ENCODE peak calls at places on chromosomes 1 and 21, in ten cellular contexts. One of them, this sample, is unnamed.

GRCh38 chr1:168506204-168506819 is 37.5 kb downstream of the XCL2 start:
- DNase-seq in T-helper 9 cell: no peak
- DNase-seq in AG04450: no peak
- DNase-seq in aorta: no peak
- DNase-seq in heart right ventricle: no peak
- DNase-seq in pulmonary artery endothelial cell: no peak
- DNase-seq in stimulated activated CD4-positive, alpha-beta T cell treated with anti-CD3 and anti-CD28 coated beads, Interleukin-1b, Interleukin-23, amount 100 ng/mL, for 24 hours: no peak
- DNase-seq in A549: no peak
- DNase-seq in OCI-LY7: no peak
- DNase-seq in T47D: no peak
- DNase-seq in this sample: no peak

GRCh38 chr1:98468111-98468717 is 193.3 kb upstream of the SNX7 start:
- DNase-seq in T47D: peak; percentile 46
- DNase-seq in A549: peak; percentile 71
- DNase-seq in pulmonary artery endothelial cell: peak; percentile 45
- DNase-seq in AG04450: peak; percentile 39
- DNase-seq in heart right ventricle: no peak
- DNase-seq in stimulated activated CD4-positive, alpha-beta T cell treated with anti-CD3 and anti-CD28 coated beads, Interleukin-1b, Interleukin-23, amount 100 ng/mL, for 24 hours: no peak
- DNase-seq in aorta: no peak
- DNase-seq in OCI-LY7: peak; percentile 6
- DNase-seq in T-helper 9 cell: no peak
- DNase-seq in this sample: peak; percentile 11

GRCh38 chr1:5721634-5722215 is 270.5 kb downstream of the NPHP4 start:
- DNase-seq in aorta: peak; percentile 13
- DNase-seq in heart right ventricle: no peak
- DNase-seq in OCI-LY7: no peak
- DNase-seq in T47D: no peak
- DNase-seq in A549: no peak
- DNase-seq in stimulated activated CD4-positive, alpha-beta T cell treated with anti-CD3 and anti-CD28 coated beads, Interleukin-1b, Interleukin-23, amount 100 ng/mL, for 24 hours: no peak
- DNase-seq in T-helper 9 cell: no peak
- DNase-seq in AG04450: no peak
- DNase-seq in pulmonary artery endothelial cell: no peak
- DNase-seq in this sample: no peak

GRCh38 chr1:40185951-40186864 is 25.0 kb downstream of the RLF start:
- DNase-seq in T-helper 9 cell: no peak
- DNase-seq in heart right ventricle: no peak
- DNase-seq in A549: no peak
- DNase-seq in T47D: no peak
- DNase-seq in OCI-LY7: peak; percentile 55
- DNase-seq in pulmonary artery endothelial cell: no peak
- DNase-seq in stimulated activated CD4-positive, alpha-beta T cell treated with anti-CD3 and anti-CD28 coated beads, Interleukin-1b, Interleukin-23, amount 100 ng/mL, for 24 hours: peak; percentile 36
- DNase-seq in AG04450: no peak
- DNase-seq in aorta: no peak
- DNase-seq in this sample: no peak

GRCh38 chr1:218524526-218524925 is 179.4 kb downstream of the TGFB2 start:
- DNase-seq in aorta: no peak
- DNase-seq in A549: no peak
- DNase-seq in OCI-LY7: no peak
- DNase-seq in stimulated activated CD4-positive, alpha-beta T cell treated with anti-CD3 and anti-CD28 coated beads, Interleukin-1b, Interleukin-23, amount 100 ng/mL, for 24 hours: no peak
- DNase-seq in AG04450: no peak
- DNase-seq in heart right ventricle: no peak
- DNase-seq in T47D: no peak
- DNase-seq in T-helper 9 cell: no peak
- DNase-seq in pulmonary artery endothelial cell: no peak
- DNase-seq in this sample: no peak

GRCh38 chr1:98355656-98356384 is 305.7 kb upstream of the SNX7 start:
- DNase-seq in heart right ventricle: no peak
- DNase-seq in T-helper 9 cell: no peak
- DNase-seq in OCI-LY7: no peak
- DNase-seq in aorta: no peak
- DNase-seq in stimulated activated CD4-positive, alpha-beta T cell treated with anti-CD3 and anti-CD28 coated beads, Interleukin-1b, Interleukin-23, amount 100 ng/mL, for 24 hours: no peak
- DNase-seq in AG04450: no peak
- DNase-seq in A549: peak; percentile 17
- DNase-seq in T47D: no peak
- DNase-seq in pulmonary artery endothelial cell: no peak
- DNase-seq in this sample: no peak

GRCh38 chr1:2834146-2834475 is 32.6 kb upstream of the TTC34 start:
- DNase-seq in A549: no peak
- DNase-seq in AG04450: no peak
- DNase-seq in T47D: no peak
- DNase-seq in T-helper 9 cell: no peak
- DNase-seq in aorta: peak; percentile 21
- DNase-seq in OCI-LY7: no peak
- DNase-seq in heart right ventricle: no peak
- DNase-seq in pulmonary artery endothelial cell: no peak
- DNase-seq in stimulated activated CD4-positive, alpha-beta T cell treated with anti-CD3 and anti-CD28 coated beads, Interleukin-1b, Interleukin-23, amount 100 ng/mL, for 24 hours: no peak
- DNase-seq in this sample: no peak

GRCh38 chr1:78843111-78843908 is 163.2 kb downstream of the ADGRL4 start:
- DNase-seq in T47D: no peak
- DNase-seq in pulmonary artery endothelial cell: no peak
- DNase-seq in T-helper 9 cell: no peak
- DNase-seq in OCI-LY7: no peak
- DNase-seq in stimulated activated CD4-positive, alpha-beta T cell treated with anti-CD3 and anti-CD28 coated beads, Interleukin-1b, Interleukin-23, amount 100 ng/mL, for 24 hours: no peak
- DNase-seq in aorta: no peak
- DNase-seq in heart right ventricle: no peak
- DNase-seq in A549: no peak
- DNase-seq in AG04450: peak; percentile 36
- DNase-seq in this sample: no peak

GRCh38 chr1:116724765-116725375 is 29.4 kb upstream of the CD2 start:
- DNase-seq in A549: peak; percentile 58
- DNase-seq in AG04450: peak; percentile 16
- DNase-seq in T-helper 9 cell: peak; percentile 76
- DNase-seq in OCI-LY7: peak; percentile 81
- DNase-seq in pulmonary artery endothelial cell: peak; percentile 7
- DNase-seq in heart right ventricle: peak; percentile 63
- DNase-seq in aorta: peak; percentile 58
- DNase-seq in T47D: peak; percentile 76
- DNase-seq in stimulated activated CD4-positive, alpha-beta T cell treated with anti-CD3 and anti-CD28 coated beads, Interleukin-1b, Interleukin-23, amount 100 ng/mL, for 24 hours: peak; percentile 71
- DNase-seq in this sample: no peak

GRCh38 chr1:68542586-68542985 is 45.7 kb upstream of the DEPDC1 start:
- DNase-seq in OCI-LY7: no peak
- DNase-seq in pulmonary artery endothelial cell: no peak
- DNase-seq in aorta: no peak
- DNase-seq in AG04450: no peak
- DNase-seq in heart right ventricle: no peak
- DNase-seq in T47D: no peak
- DNase-seq in stimulated activated CD4-positive, alpha-beta T cell treated with anti-CD3 and anti-CD28 coated beads, Interleukin-1b, Interleukin-23, amount 100 ng/mL, for 24 hours: no peak
- DNase-seq in A549: no peak
- DNase-seq in T-helper 9 cell: no peak
- DNase-seq in this sample: no peak

GRCh38 chr1:175479521-175480342 is 263.7 kb downstream of the TNR start:
- DNase-seq in heart right ventricle: no peak
- DNase-seq in pulmonary artery endothelial cell: no peak
- DNase-seq in OCI-LY7: no peak
- DNase-seq in T-helper 9 cell: no peak
- DNase-seq in T47D: no peak
- DNase-seq in AG04450: no peak
- DNase-seq in stimulated activated CD4-positive, alpha-beta T cell treated with anti-CD3 and anti-CD28 coated beads, Interleukin-1b, Interleukin-23, amount 100 ng/mL, for 24 hours: no peak
- DNase-seq in A549: no peak
- DNase-seq in aorta: no peak
- DNase-seq in this sample: no peak

GRCh38 chr1:212982430-212983152 is 32.2 kb downstream of the VASH2 start:
- DNase-seq in heart right ventricle: peak; percentile 54
- DNase-seq in aorta: no peak
- DNase-seq in pulmonary artery endothelial cell: no peak
- DNase-seq in A549: no peak
- DNase-seq in AG04450: no peak
- DNase-seq in stimulated activated CD4-positive, alpha-beta T cell treated with anti-CD3 and anti-CD28 coated beads, Interleukin-1b, Interleukin-23, amount 100 ng/mL, for 24 hours: no peak
- DNase-seq in T-helper 9 cell: no peak
- DNase-seq in T47D: no peak
- DNase-seq in OCI-LY7: no peak
- DNase-seq in this sample: no peak

GRCh38 chr1:231188768-231189167 is 26.9 kb downstream of the TRIM67 start:
- DNase-seq in stimulated activated CD4-positive, alpha-beta T cell treated with anti-CD3 and anti-CD28 coated beads, Interleukin-1b, Interleukin-23, amount 100 ng/mL, for 24 hours: no peak
- DNase-seq in pulmonary artery endothelial cell: no peak
- DNase-seq in T47D: no peak
- DNase-seq in aorta: no peak
- DNase-seq in OCI-LY7: no peak
- DNase-seq in AG04450: no peak
- DNase-seq in heart right ventricle: no peak
- DNase-seq in T-helper 9 cell: no peak
- DNase-seq in A549: no peak
- DNase-seq in this sample: no peak

GRCh38 chr1:119140177-119141019 is at the start of gene WARS2:
- DNase-seq in aorta: peak; percentile 97
- DNase-seq in OCI-LY7: peak; percentile 99
- DNase-seq in A549: peak; percentile 96
- DNase-seq in AG04450: peak; percentile 93
- DNase-seq in stimulated activated CD4-positive, alpha-beta T cell treated with anti-CD3 and anti-CD28 coated beads, Interleukin-1b, Interleukin-23, amount 100 ng/mL, for 24 hours: peak; percentile 88
- DNase-seq in T47D: peak; percentile 97
- DNase-seq in T-helper 9 cell: peak; percentile 85
- DNase-seq in heart right ventricle: peak; percentile 96
- DNase-seq in pulmonary artery endothelial cell: peak; percentile 93
- DNase-seq in this sample: peak; percentile 80

GRCh38 chr1:171486048-171486519 is 754 bp downstream of the PRRC2C start:
- DNase-seq in AG04450: peak; percentile 41
- DNase-seq in stimulated activated CD4-positive, alpha-beta T cell treated with anti-CD3 and anti-CD28 coated beads, Interleukin-1b, Interleukin-23, amount 100 ng/mL, for 24 hours: peak; percentile 19
- DNase-seq in T-helper 9 cell: peak; percentile 78
- DNase-seq in aorta: no peak
- DNase-seq in heart right ventricle: no peak
- DNase-seq in OCI-LY7: peak; percentile 76
- DNase-seq in pulmonary artery endothelial cell: peak; percentile 37
- DNase-seq in T47D: peak; percentile 44
- DNase-seq in A549: peak; percentile 58
- DNase-seq in this sample: peak; percentile 18

GRCh38 chr1:223133824-223134435 is 9.1 kb downstream of the TLR5 start:
- DNase-seq in T-helper 9 cell: peak; percentile 74
- DNase-seq in heart right ventricle: peak; percentile 83
- DNase-seq in stimulated activated CD4-positive, alpha-beta T cell treated with anti-CD3 and anti-CD28 coated beads, Interleukin-1b, Interleukin-23, amount 100 ng/mL, for 24 hours: peak; percentile 59
- DNase-seq in pulmonary artery endothelial cell: peak; percentile 35
- DNase-seq in T47D: peak; percentile 97
- DNase-seq in A549: peak; percentile 78
- DNase-seq in aorta: peak; percentile 91
- DNase-seq in AG04450: peak; percentile 57
- DNase-seq in OCI-LY7: peak; percentile 55
- DNase-seq in this sample: no peak

GRCh38 chr1:56193656-56194055 is 385.7 kb downstream of the PLPP3 start:
- DNase-seq in T47D: no peak
- DNase-seq in stimulated activated CD4-positive, alpha-beta T cell treated with anti-CD3 and anti-CD28 coated beads, Interleukin-1b, Interleukin-23, amount 100 ng/mL, for 24 hours: no peak
- DNase-seq in AG04450: no peak
- DNase-seq in A549: no peak
- DNase-seq in pulmonary artery endothelial cell: no peak
- DNase-seq in heart right ventricle: no peak
- DNase-seq in OCI-LY7: no peak
- DNase-seq in aorta: no peak
- DNase-seq in T-helper 9 cell: no peak
- DNase-seq in this sample: no peak

GRCh38 chr21:34205811-34206635 is 132.6 kb downstream of the MRPS6 start:
- DNase-seq in T-helper 9 cell: no peak
- DNase-seq in stimulated activated CD4-positive, alpha-beta T cell treated with anti-CD3 and anti-CD28 coated beads, Interleukin-1b, Interleukin-23, amount 100 ng/mL, for 24 hours: no peak
- DNase-seq in OCI-LY7: no peak
- DNase-seq in heart right ventricle: no peak
- DNase-seq in A549: no peak
- DNase-seq in T47D: no peak
- DNase-seq in AG04450: no peak
- DNase-seq in pulmonary artery endothelial cell: no peak
- DNase-seq in aorta: no peak
- DNase-seq in this sample: no peak

GRCh38 chr1:17866451-17867029 is 111.4 kb downstream of the ACTL8 start:
- DNase-seq in aorta: no peak
- DNase-seq in AG04450: peak; percentile 72
- DNase-seq in OCI-LY7: no peak
- DNase-seq in T47D: no peak
- DNase-seq in A549: peak; percentile 51
- DNase-seq in heart right ventricle: no peak
- DNase-seq in stimulated activated CD4-positive, alpha-beta T cell treated with anti-CD3 and anti-CD28 coated beads, Interleukin-1b, Interleukin-23, amount 100 ng/mL, for 24 hours: no peak
- DNase-seq in T-helper 9 cell: no peak
- DNase-seq in pulmonary artery endothelial cell: no peak
- DNase-seq in this sample: peak; percentile 80

GRCh38 chr1:83763281-83764095 is 235.4 kb downstream of the TTLL7 start:
- DNase-seq in AG04450: no peak
- DNase-seq in aorta: no peak
- DNase-seq in pulmonary artery endothelial cell: no peak
- DNase-seq in T47D: no peak
- DNase-seq in stimulated activated CD4-positive, alpha-beta T cell treated with anti-CD3 and anti-CD28 coated beads, Interleukin-1b, Interleukin-23, amount 100 ng/mL, for 24 hours: no peak
- DNase-seq in OCI-LY7: peak; percentile 76
- DNase-seq in A549: no peak
- DNase-seq in T-helper 9 cell: no peak
- DNase-seq in heart right ventricle: no peak
- DNase-seq in this sample: no peak

GRCh38 chr1:5983361-5984103 is 8.7 kb downstream of the NPHP4 start:
- DNase-seq in pulmonary artery endothelial cell: no peak
- DNase-seq in T47D: no peak
- DNase-seq in A549: no peak
- DNase-seq in OCI-LY7: no peak
- DNase-seq in T-helper 9 cell: no peak
- DNase-seq in AG04450: peak; percentile 64
- DNase-seq in heart right ventricle: no peak
- DNase-seq in aorta: no peak
- DNase-seq in stimulated activated CD4-positive, alpha-beta T cell treated with anti-CD3 and anti-CD28 coated beads, Interleukin-1b, Interleukin-23, amount 100 ng/mL, for 24 hours: no peak
- DNase-seq in this sample: peak; percentile 55

GRCh38 chr21:29233611-29234540 is 64.8 kb upstream of the BACH1 start:
- DNase-seq in heart right ventricle: no peak
- DNase-seq in A549: no peak
- DNase-seq in T-helper 9 cell: no peak
- DNase-seq in stimulated activated CD4-positive, alpha-beta T cell treated with anti-CD3 and anti-CD28 coated beads, Interleukin-1b, Interleukin-23, amount 100 ng/mL, for 24 hours: no peak
- DNase-seq in T47D: no peak
- DNase-seq in pulmonary artery endothelial cell: no peak
- DNase-seq in AG04450: no peak
- DNase-seq in aorta: no peak
- DNase-seq in OCI-LY7: peak; percentile 2
- DNase-seq in this sample: no peak

GRCh38 chr1:64826991-64827390 is 82.1 kb downstream of the RAVER2 start:
- DNase-seq in T-helper 9 cell: no peak
- DNase-seq in stimulated activated CD4-positive, alpha-beta T cell treated with anti-CD3 and anti-CD28 coated beads, Interleukin-1b, Interleukin-23, amount 100 ng/mL, for 24 hours: no peak
- DNase-seq in A549: no peak
- DNase-seq in pulmonary artery endothelial cell: no peak
- DNase-seq in OCI-LY7: no peak
- DNase-seq in aorta: no peak
- DNase-seq in AG04450: no peak
- DNase-seq in T47D: no peak
- DNase-seq in heart right ventricle: no peak
- DNase-seq in this sample: no peak

GRCh38 chr1:204359474-204360255 is at the start of gene PLEKHA6:
- DNase-seq in aorta: no peak
- DNase-seq in heart right ventricle: peak; percentile 49
- DNase-seq in T47D: no peak
- DNase-seq in OCI-LY7: no peak
- DNase-seq in AG04450: no peak
- DNase-seq in stimulated activated CD4-positive, alpha-beta T cell treated with anti-CD3 and anti-CD28 coated beads, Interleukin-1b, Interleukin-23, amount 100 ng/mL, for 24 hours: no peak
- DNase-seq in pulmonary artery endothelial cell: no peak
- DNase-seq in T-helper 9 cell: no peak
- DNase-seq in A549: no peak
- DNase-seq in this sample: no peak

GRCh38 chr21:42010507-42011493 is 640 bp upstream of the ZBTB21 start:
- DNase-seq in OCI-LY7: peak; percentile 65
- DNase-seq in A549: no peak
- DNase-seq in pulmonary artery endothelial cell: no peak
- DNase-seq in aorta: peak; percentile 79
- DNase-seq in stimulated activated CD4-positive, alpha-beta T cell treated with anti-CD3 and anti-CD28 coated beads, Interleukin-1b, Interleukin-23, amount 100 ng/mL, for 24 hours: no peak
- DNase-seq in AG04450: no peak
- DNase-seq in T47D: peak; percentile 46
- DNase-seq in T-helper 9 cell: peak; percentile 6
- DNase-seq in heart right ventricle: no peak
- DNase-seq in this sample: no peak

GRCh38 chr1:97721221-97721620 is 199.6 kb downstream of the DPYD start:
- DNase-seq in T47D: no peak
- DNase-seq in A549: no peak
- DNase-seq in pulmonary artery endothelial cell: no peak
- DNase-seq in aorta: no peak
- DNase-seq in stimulated activated CD4-positive, alpha-beta T cell treated with anti-CD3 and anti-CD28 coated beads, Interleukin-1b, Interleukin-23, amount 100 ng/mL, for 24 hours: no peak
- DNase-seq in AG04450: no peak
- DNase-seq in heart right ventricle: no peak
- DNase-seq in OCI-LY7: no peak
- DNase-seq in T-helper 9 cell: no peak
- DNase-seq in this sample: no peak